ENCODE peak calls at places on chromosomes 4 and X, in four cellular contexts. L is HCT116, O is neural crest cell, W is spleen. H is an unnamed sample.
A peak's percentile ranks its signal among the peaks of the same experiment; 100 is the strongest.

GRCh38 chr4:22635692-22636091 is 57.0 kb upstream of the GBA3 start:
- DNase-seq in L (no peak), W (no peak), O (no peak), H (no peak)

GRCh38 chrX:135185795-135186443 is 14.7 kb upstream of the CT55 start:
- DNase-seq in L (peak; percentile 42), W (no peak), O (peak; percentile 3), H (peak; percentile 38)

GRCh38 chr4:157004279-157005161 is 32.9 kb upstream of the PDGFC start:
- DNase-seq in O (no peak), W (no peak), L (no peak), H (no peak)

GRCh38 chr4:20265726-20266125 is 14.0 kb downstream of the SLIT2 start:
- DNase-seq in W (no peak), L (no peak), O (no peak), H (no peak)

GRCh38 chr4:149176019-149176418 is 639.6 kb downstream of the IQCM start:
- DNase-seq in O (no peak), L (no peak), W (no peak), H (no peak)

GRCh38 chrX:84248226-84248625 is 60.2 kb upstream of the RPS6KA6 start:
- DNase-seq in W (no peak), O (no peak), L (no peak), H (no peak)

GRCh38 chr4:1003271-1004070 is 8.0 kb upstream of the FGFRL1 start:
- DNase-seq in O (no peak), W (no peak), L (no peak), H (no peak)

GRCh38 chr4:121228851-121229250 is 64.7 kb upstream of the TNIP3 start:
- DNase-seq in L (no peak), W (no peak), O (no peak), H (no peak)

GRCh38 chr4:78075986-78076385 is 18.9 kb downstream of the FRAS1 start:
- DNase-seq in O (no peak), L (no peak), W (no peak), H (no peak)

GRCh38 chr4:44629280-44629866 is 22.1 kb downstream of the YIPF7 start:
- DNase-seq in L (peak; percentile 35), W (no peak), O (peak; percentile 32), H (peak; percentile 61)

GRCh38 chr4:137677851-137678250 is 145.6 kb upstream of the PCDH18 start:
- DNase-seq in W (no peak), L (no peak), O (no peak), H (no peak)

GRCh38 chr4:34422472-34422871 is 1821.8 kb downstream of the ARAP2 start:
- DNase-seq in W (no peak), L (no peak), O (no peak), H (no peak)

GRCh38 chrX:9844936-9845573 is 58.8 kb downstream of the SHROOM2 start:
- DNase-seq in O (no peak), W (no peak), L (no peak), H (no peak)

GRCh38 chrX:44908198-44908597 is 35.2 kb downstream of the KDM6A start:
- DNase-seq in O (no peak), L (no peak), W (peak; percentile 30), H (no peak)

GRCh38 chr4:142528433-142528832 is 317.7 kb downstream of the INPP4B start:
- DNase-seq in L (no peak), O (no peak), W (no peak), H (no peak)

GRCh38 chrX:9148626-9149385 is 114.9 kb upstream of the FAM9B start:
- DNase-seq in O (no peak), W (no peak), L (no peak), H (no peak)

GRCh38 chrX:19237919-19238318 is 105.8 kb upstream of the PDHA1 start:
- DNase-seq in L (no peak), O (no peak), W (no peak), H (no peak)

GRCh38 chr4:17511041-17511949 is 595 bp downstream of the QDPR start:
- DNase-seq in O (peak; percentile 31), W (peak; percentile 89), L (peak; percentile 15), H (peak; percentile 46)

GRCh38 chr4:149465941-149466340 is 349.7 kb downstream of the IQCM start:
- DNase-seq in W (no peak), L (no peak), O (no peak), H (no peak)

DNA sequence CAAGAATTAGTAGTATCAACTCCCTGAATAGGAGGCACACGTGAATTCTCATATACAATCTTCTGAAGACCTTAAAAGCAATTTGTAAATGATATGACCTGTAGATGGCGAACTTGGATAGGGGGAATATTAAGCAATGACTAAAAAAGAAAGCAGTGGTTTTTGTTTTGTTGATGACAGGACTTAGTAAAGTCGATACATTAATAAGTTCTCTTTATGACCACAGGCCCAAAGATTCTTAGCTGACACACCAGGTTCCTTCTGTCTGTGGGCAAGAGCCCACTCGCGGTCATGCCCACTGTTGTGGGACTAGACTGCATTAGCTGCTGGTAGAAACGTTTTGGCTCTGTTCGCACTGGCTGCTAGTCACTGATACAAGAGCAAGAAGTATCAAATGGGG is 30.8 kb downstream of the ALPK1 start:
- DNase-seq in W (peak; percentile 62), L (peak; percentile 32), O (no peak), H (no peak)
- TF ChIP-seq CTCF in W (peak; percentile 44), L (peak; percentile 37), O (peak; percentile 75), H (no peak)

DNA sequence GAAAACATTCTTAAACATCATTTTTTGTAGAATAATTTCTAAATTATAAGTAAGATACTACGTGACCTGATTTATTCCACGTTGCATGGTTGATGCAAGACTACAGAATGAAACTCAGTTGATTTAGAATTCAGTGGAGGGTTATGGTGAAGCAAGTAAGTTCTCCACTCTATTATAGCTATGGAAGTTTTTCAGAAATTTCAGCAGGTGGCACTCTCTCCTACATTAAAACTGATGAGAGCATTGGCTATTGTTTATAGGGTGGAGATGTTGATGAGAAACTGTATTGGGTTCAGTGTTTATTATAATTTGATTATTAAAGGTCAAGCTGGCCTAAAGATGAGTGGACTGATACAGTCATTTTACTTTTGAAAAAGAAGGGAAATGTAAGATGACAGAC is 88.0 kb downstream of the FNIP2 start:
- DNase-seq in L (peak; percentile 26), O (no peak), W (no peak), H (no peak)
- TF ChIP-seq CTCF in L (peak; percentile 49), O (peak; percentile 77), W (peak; percentile 50), H (peak; percentile 44)

DNA sequence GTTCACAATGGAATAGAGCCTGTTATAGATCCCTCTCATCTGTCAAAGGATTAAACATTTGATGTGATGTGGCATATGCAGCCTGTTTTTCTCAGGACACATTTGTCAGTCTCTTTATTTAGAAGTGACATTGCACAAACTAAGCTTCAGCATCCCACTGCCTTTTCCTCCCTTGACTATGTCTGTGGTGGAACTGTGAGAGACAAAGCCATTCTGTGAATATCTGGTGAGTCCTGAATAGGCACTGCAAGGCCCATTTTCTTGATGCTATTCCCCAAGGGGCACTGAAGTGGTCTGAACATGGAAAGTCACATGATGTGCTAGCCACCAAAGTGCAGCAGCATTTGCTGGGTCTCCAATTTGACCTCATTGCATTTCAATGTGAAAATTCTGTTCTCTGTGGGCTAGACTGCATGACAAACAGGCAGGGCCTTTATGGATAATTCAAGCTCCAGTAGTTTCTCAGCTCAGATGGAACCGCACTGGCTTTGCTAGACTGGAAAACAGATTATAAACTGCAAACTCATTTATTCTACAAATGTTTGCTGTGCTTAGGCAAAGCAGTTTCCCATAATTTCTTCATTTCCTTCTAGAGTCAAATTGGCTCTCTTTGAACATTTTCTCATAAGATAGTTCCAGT is 627.4 kb upstream of the BOD1L1 start:
- DNase-seq in L (no peak), O (no peak), W (no peak), H (no peak)
- TF ChIP-seq CTCF in L (no peak), O (no peak), W (no peak), H (no peak)

GRCh38 chr4:139651282-139652194 is 14.1 kb upstream of the MGST2 start:
- DNase-seq in O (peak; percentile 79), L (peak; percentile 77), W (peak; percentile 89), H (peak; percentile 72)

GRCh38 chr4:139656614-139657486 is 8.8 kb upstream of the MGST2 start:
- DNase-seq in O (peak; percentile 49), W (no peak), L (peak; percentile 74), H (peak; percentile 67)

GRCh38 chr4:139654516-139654915 is 11.1 kb upstream of the MGST2 start:
- DNase-seq in L (no peak), W (no peak), O (no peak), H (no peak)

GRCh38 chr4:139658185-139658584 is 7.4 kb upstream of the MGST2 start:
- DNase-seq in W (no peak), L (no peak), O (no peak), H (no peak)

DNA sequence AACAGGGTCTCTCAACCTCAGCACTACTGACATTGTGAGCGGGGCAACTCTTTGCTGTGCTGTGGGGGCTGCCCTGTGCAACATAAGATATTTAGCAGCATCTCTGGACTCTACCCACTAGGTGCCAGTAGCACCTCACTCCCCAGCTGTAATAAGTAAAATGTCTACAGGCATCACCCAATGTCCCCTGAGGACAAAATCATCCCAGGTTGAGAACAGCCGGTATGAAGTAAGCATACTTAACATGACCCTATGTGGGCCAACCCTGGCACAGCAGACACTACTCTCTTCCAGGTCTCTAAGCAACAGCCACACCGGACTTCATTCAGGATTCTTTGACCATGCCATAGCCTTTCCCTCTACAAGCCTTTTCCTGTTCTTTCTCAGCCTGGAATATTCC is 10.5 kb upstream of the MGST2 start:
- DNase-seq in O (no peak), W (no peak), L (no peak), H (peak; percentile 26)
- TF ChIP-seq CTCF in O (peak; percentile 60), W (peak; percentile 23), L (peak; percentile 32), H (no peak)

DNA sequence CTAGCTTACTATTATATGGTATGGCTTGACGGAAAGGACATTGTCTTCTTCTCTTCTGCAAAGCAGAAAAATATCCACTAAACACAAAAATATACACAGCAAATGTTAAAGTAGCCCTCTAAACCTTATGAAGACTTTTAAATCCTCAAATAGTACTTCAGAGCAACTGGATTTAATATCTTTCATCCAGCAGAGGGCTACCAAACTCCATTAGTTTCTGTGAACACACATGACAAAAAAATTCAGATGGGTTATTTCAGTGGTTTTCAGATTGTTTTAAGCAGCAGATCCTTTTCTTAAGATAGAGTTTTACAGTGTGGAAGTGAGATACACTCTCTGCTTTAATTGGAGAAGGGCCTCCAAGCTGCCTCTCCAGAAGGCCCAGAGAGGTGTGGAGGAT is 56.6 kb downstream of the ANK2 start:
- DNase-seq in L (peak; percentile 23), W (no peak), O (no peak), H (no peak)
- TF ChIP-seq CTCF in L (peak; percentile 38), W (peak; percentile 22), O (peak; percentile 64), H (peak; percentile 38)